ENCODE peak calls at places on chromosomes 16 and 17, in four cellular contexts. F is ascending aorta, W is psoas muscle, B is gastrocnemius medialis. I is an unnamed sample. For H3K36me3, the result is how much of the 10 kb centered on the place peaks cover.

GRCh38 chr17:222172-222571 is 40.7 kb upstream of the DOC2B start:
- DNase-seq in F (no peak), W (peak), B (no peak), I (no peak)

GRCh38 chr17:65365209-65365608 is 196.2 kb downstream of the AXIN2 start:
- DNase-seq in F (no peak), W (no peak), B (no peak), I (no peak)

GRCh38 chr17:65027305-65027704 is 29.2 kb downstream of the GNA13 start:
- DNase-seq in F (no peak), W (no peak), B (no peak), I (peak)

GRCh38 chr17:77404812-77405581 is 264.2 kb downstream of the SEC14L1 start:
- DNase-seq in F (peak), W (no peak), B (no peak), I (no peak)

GRCh38 chr17:56047321-56047720 is 106.0 kb upstream of the ANKFN1 start:
- DNase-seq in F (no peak), W (no peak), B (no peak), I (no peak)

GRCh38 chr17:8122923-8123694 is 797 bp downstream of the HES7 start:
- DNase-seq in F (no peak), W (no peak), B (no peak), I (no peak)

GRCh38 chr16:59392911-59393310 is 658.8 kb upstream of the GOT2 start:
- DNase-seq in F (no peak), W (no peak), B (no peak), I (no peak)

GRCh38 chr16:9658157-9658556 is 524.1 kb downstream of the GRIN2A start:
- DNase-seq in F (no peak), W (no peak), B (no peak), I (no peak)

GRCh38 chr17:19378416-19379293 is at the start of gene MAPK7:
- DNase-seq in F (no peak), W (no peak), B (no peak), I (no peak)

GRCh38 chr17:44757918-44758413 is 822 bp upstream of the ADAM11 start:
- DNase-seq in F (no peak), W (no peak), B (no peak), I (no peak)

GRCh38 chr17:58329035-58329807 is 626 bp upstream of the TSPOAP1 start:
- DNase-seq in F (peak), W (no peak), B (no peak), I (no peak)

GRCh38 chr17:14078027-14078426 is 8.7 kb downstream of the COX10 start:
- DNase-seq in F (no peak), W (no peak), B (no peak), I (no peak)

GRCh38 chr16:361341-361871 is 8.9 kb upstream of the AXIN1 start:
- DNase-seq in F (no peak), W (peak), B (no peak), I (no peak)

GRCh38 chr17:43917348-43918025 is 10.2 kb upstream of the MPP2 start:
- DNase-seq in F (no peak), W (peak), B (no peak), I (no peak)

GRCh38 chr17:8015957-8016631 is 13.7 kb downstream of the GUCY2D start:
- DNase-seq in F (no peak), W (no peak), B (no peak), I (no peak)

GRCh38 chr17:77909236-77909635 is 49.3 kb upstream of the TNRC6C start:
- DNase-seq in F (no peak), W (peak), B (no peak), I (no peak)

GRCh38 chr17:14298221-14298994 is 2.5 kb upstream of the HS3ST3B1 start:
- DNase-seq in F (no peak), W (no peak), B (no peak), I (no peak)

GRCh38 chr17:10815318-10815717 is 11.4 kb upstream of the TMEM238L start:
- DNase-seq in F (no peak), W (no peak), B (no peak), I (no peak)

GRCh38 chr16:81562174-81562849 is 117.7 kb downstream of the CMIP start:
- DNase-seq in F (no peak), W (peak), B (no peak), I (no peak)

GRCh38 chr16:74480150-74481029 is 59.1 kb upstream of the CLEC18B start:
- DNase-seq in F (no peak), W (peak), B (peak), I (peak)

GRCh38 chr17:42389135-42389417 is 834 bp upstream of the STAT3 start:
- DNase-seq in F (no peak), W (peak), B (no peak), I (no peak)

GRCh38 chr16:11613381-11614303 is 26.9 kb upstream of the LITAF start:
- DNase-seq in F (no peak), W (no peak), B (peak), I (no peak)

GRCh38 chr16:67164599-67165061 is at the start of gene HSF4:
- DNase-seq in F (no peak), W (peak), B (peak), I (no peak)

GRCh38 chr17:70956731-70957130 is 787.4 kb downstream of the KCNJ2 start:
- DNase-seq in F (no peak), W (no peak), B (no peak), I (no peak)

GRCh38 chr16:70470141-70470926 is 15.9 kb downstream of the FCSK start:
- DNase-seq in F (no peak), W (no peak), B (no peak), I (no peak)

DNA sequence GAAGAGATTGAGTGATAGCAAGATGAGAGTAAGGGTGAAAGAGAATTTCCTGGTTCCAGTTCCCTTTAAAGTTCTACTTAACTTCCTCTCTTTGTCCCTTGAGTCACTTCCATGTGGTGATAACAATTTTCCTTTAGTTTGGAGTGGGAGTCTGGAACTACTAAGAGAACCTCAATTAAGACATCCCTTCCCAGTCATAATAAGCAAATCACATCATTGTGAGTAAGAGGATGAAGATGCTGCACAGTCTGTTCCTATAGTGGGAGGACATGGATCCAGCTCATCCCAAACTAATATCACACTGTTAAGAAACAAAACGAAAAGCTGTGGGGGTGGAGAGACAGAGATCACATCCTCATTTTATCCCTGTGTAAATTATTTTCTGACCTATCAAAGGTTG is 24.4 kb downstream of the TBX21 start:
- DNase-seq in F (no peak), W (no peak), B (no peak), I (no peak)
- TF ChIP-seq CTCF in F (no peak), W (no peak), B (no peak), I (no peak)

DNA sequence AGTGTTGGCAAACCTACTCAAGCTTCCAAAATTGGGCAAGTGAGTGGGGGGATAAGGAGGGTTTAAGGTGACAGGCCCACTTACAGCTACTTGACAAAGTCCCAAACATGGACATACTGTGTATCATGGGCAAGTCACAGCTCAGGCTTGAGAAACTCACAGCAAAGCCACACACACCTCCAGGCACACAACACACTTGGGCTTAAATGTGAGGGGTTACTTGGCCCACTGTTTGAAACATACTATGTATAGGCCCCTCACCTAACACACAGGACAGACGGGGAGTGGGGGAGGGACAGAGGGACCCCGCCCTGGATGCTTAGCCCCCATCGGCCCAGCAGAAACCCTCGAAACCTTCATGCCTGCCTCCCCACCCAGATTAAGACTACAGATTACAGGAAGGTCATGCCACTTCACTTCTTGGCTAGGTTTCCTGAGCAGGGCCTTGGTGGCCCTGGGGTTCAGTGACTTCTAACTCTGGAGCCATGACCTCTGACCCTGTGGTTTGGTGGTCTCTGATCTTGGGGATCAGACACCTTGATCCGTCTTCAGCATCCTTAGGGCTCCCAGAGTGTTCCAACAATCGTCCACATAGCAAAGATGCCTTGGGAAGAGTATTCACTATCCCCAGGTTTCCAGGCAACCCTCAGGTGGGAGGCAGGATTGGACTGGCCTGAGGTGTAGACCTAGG is 2.3 kb upstream of the SAMD14 start:
- DNase-seq in F (no peak), W (no peak), B (no peak), I (no peak)
- H3K36me3 ChIP-seq in F (under half), W (under half), B (under half), I (under half)

DNA sequence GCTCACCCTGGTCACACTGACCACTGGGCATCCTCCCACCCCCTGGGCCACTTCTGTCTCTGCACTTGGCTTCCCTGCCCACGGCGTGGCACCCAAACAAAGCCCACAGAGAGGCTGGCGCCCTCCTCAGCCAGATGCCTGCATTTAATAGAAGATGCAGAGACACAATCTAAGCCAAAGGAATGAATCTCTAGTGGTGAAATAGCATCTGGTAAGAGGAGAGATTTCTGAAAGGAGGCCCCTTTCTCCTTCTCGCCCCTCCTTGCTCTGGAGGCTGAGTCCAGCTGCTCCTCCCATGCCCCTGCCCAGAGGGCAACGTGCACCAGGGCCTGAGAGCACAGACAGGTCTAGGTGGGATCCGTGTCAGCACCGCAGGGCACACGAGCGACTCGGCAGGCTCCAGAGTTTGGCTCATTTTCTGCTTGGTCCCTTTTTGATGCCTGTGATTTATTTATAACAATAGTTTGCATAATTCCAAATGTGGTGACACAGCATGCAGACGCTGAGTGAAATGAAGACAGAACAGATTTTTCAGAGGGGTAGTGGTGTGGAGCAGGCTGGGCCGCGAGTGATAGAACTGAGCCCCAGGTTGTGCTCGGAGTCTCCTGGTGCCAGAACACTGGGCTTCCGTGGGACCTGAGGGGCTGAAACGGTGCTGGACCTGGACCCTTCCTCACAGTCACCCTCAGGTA is 95.6 kb downstream of the METRNL start:
- DNase-seq in F (no peak), W (no peak), B (no peak), I (no peak)
- TF ChIP-seq CTCF in F (no peak), W (no peak), B (no peak), I (peak)

GRCh38 chr16:68802190-68802589 is 41.1 kb upstream of the TANGO6 start:
- DNase-seq in F (no peak), W (no peak), B (no peak), I (no peak)

DNA sequence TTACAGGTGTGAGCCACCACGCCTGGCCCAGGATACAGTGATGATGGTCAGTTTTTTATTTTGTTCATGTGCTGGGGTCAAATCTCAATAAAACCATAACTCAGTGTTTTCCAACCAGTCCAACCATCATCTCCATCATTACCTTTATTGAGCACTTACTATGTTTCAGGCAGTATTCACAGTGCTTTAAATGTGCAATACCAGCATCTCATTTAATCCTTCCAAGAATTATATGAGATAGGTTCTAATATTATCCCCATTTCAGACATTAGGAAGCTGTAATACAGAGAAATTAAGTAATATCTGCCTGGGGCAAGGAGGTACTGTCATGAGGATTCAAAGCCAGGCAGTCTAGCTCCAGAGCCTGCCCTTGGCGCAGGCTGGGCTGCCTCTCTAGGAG is 36.9 kb upstream of the TANGO6 start:
- DNase-seq in F (no peak), W (no peak), B (no peak), I (no peak)
- H3K36me3 ChIP-seq in F (under half), W (under half), B (under half), I (under half)

DNA sequence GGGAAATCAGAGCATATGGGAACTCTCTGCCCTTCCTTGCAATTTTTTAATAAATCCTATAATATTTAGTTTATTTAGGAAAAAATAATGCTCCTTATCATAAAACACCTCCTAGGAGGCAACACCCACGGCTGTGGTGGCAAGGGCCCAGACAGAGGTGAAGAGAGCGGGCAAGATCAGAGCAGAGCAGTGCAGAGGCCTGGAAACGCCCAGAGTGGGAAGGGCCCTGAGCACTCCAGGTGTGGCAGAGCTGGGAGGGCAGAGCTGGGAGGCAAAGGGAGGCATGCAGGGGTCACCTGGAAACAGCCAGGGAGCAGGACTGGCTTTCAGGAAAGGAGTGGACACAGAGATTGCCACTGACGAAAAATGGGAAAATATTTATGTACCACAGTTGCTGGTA is 17.3 kb downstream of the FBXO31 start:
- DNase-seq in F (no peak), W (no peak), B (no peak), I (no peak)
- TF ChIP-seq CTCF in F (no peak), W (no peak), B (no peak), I (no peak)

I was measured in kidney epithelial cell.